ENCODE peak calls at places on chromosome 1, in four cellular contexts. E is cardiac muscle cell, L is foreskin fibroblast, T is hepatocyte. B is an unnamed sample.
A peak's percentile ranks its signal among the peaks of the same experiment; 100 is the strongest.

GRCh38 chr1:159877695-159878444 is 15.4 kb upstream of the VSIG8 start:
- DNase-seq in E (no peak), L (no peak), T (no peak), B (no peak)

GRCh38 chr1:55572878-55573734 is 357.9 kb upstream of the USP24 start:
- DNase-seq in E (no peak), L (peak; percentile 78), T (no peak), B (no peak)

GRCh38 chr1:235160395-235160964 is 570 bp downstream of the RBM34 start:
- DNase-seq in E (peak; percentile 63), L (no peak), T (no peak), B (no peak)

GRCh38 chr1:238060046-238060445 is 169.3 kb upstream of the ZP4 start:
- DNase-seq in E (peak; percentile 44), L (no peak), T (no peak), B (no peak)

GRCh38 chr1:244325056-244325764 is 126.5 kb downstream of the ADSS2 start:
- DNase-seq in E (no peak), L (peak; percentile 46), T (no peak), B (no peak)

GRCh38 chr1:199551967-199552565 is 475.4 kb upstream of the NR5A2 start:
- DNase-seq in E (peak; percentile 76), L (peak; percentile 80), T (peak; percentile 82), B (peak; percentile 30)

GRCh38 chr1:60129916-60130315 is 56.3 kb upstream of the C1orf87 start:
- DNase-seq in E (no peak), L (peak; percentile 54), T (no peak), B (no peak)

GRCh38 chr1:58442114-58442513 is 104.4 kb downstream of the OMA1 start:
- DNase-seq in E (no peak), L (peak; percentile 57), T (no peak), B (no peak)

GRCh38 chr1:25904942-25905679 is 1.1 kb downstream of the STMN1 start:
- DNase-seq in E (peak; percentile 95), L (peak; percentile 97), T (peak; percentile 96), B (peak; percentile 99)

GRCh38 chr1:154626456-154627246 is 18.7 kb upstream of the ADAR start:
- DNase-seq in E (peak; percentile 52), L (no peak), T (no peak), B (peak; percentile 20)

GRCh38 chr1:177063648-177064047 is 100.9 kb downstream of the ASTN1 start:
- DNase-seq in E (no peak), L (no peak), T (no peak), B (no peak)

GRCh38 chr1:60921175-60921574 is 161.2 kb upstream of the NFIA start:
- DNase-seq in E (no peak), L (no peak), T (no peak), B (no peak)

GRCh38 chr1:15258828-15259588 is 12.0 kb downstream of the FHAD1 start:
- DNase-seq in E (no peak), L (no peak), T (no peak), B (no peak)

GRCh38 chr1:186187601-186188000 is 187.5 kb downstream of the TPR start:
- DNase-seq in E (no peak), L (no peak), T (no peak), B (no peak)

GRCh38 chr1:183185941-183186490 is at the start of gene LAMC2:
- DNase-seq in E (peak; percentile 62), L (no peak), T (peak; percentile 93), B (peak; percentile 75)

GRCh38 chr1:180622658-180623508 is 8.9 kb upstream of the XPR1 start:
- DNase-seq in E (no peak), L (no peak), T (no peak), B (no peak)

GRCh38 chr1:37614105-37614504 is 18.4 kb upstream of the GNL2 start:
- DNase-seq in E (no peak), L (no peak), T (no peak), B (no peak)

GRCh38 chr1:101757985-101758384 is 238.7 kb downstream of the OLFM3 start:
- DNase-seq in E (no peak), L (no peak), T (no peak), B (no peak)

GRCh38 chr1:59136541-59137335 is 160.2 kb upstream of the FGGY start:
- DNase-seq in E (no peak), L (peak; percentile 65), T (no peak), B (no peak)

GRCh38 chr1:42008264-42008663 is 89.5 kb upstream of the HIVEP3 start:
- DNase-seq in E (no peak), L (no peak), T (no peak), B (no peak)

GRCh38 chr1:145874646-145875045 is 11.0 kb downstream of the ANKRD35 start:
- DNase-seq in E (no peak), L (no peak), T (no peak), B (no peak)

GRCh38 chr1:227718932-227719331 is 16.2 kb downstream of the JMJD4 start:
- DNase-seq in E (no peak), L (no peak), T (no peak), B (no peak)

GRCh38 chr1:25698252-25698651 is 81.7 kb downstream of the MAN1C1 start:
- DNase-seq in E (no peak), L (no peak), T (peak; percentile 19), B (no peak)

GRCh38 chr1:7644906-7645750 is 126.0 kb upstream of the VAMP3 start:
- DNase-seq in E (peak; percentile 19), L (no peak), T (no peak), B (no peak)

GRCh38 chr1:74470936-74471335 is 41.5 kb downstream of the LRRC53 start:
- DNase-seq in E (peak; percentile 51), L (no peak), T (no peak), B (no peak)

GRCh38 chr1:25744140-25744581 is 55.8 kb upstream of the SELENON start:
- DNase-seq in E (peak; percentile 62), L (peak; percentile 80), T (peak; percentile 70), B (no peak)

GRCh38 chr1:202037706-202038296 is 27.4 kb downstream of the ELF3 start:
- DNase-seq in E (no peak), L (peak; percentile 30), T (no peak), B (no peak)
- TF ChIP-seq CTCF in E (no peak), L (no peak), T (no peak), B (no peak)

GRCh38 chr1:33470495-33471012 is 1.9 kb upstream of the ZSCAN20 start:
- DNase-seq in E (peak; percentile 86), L (peak; percentile 96), T (peak; percentile 90), B (peak; percentile 75)
- TF ChIP-seq CTCF in E (peak; percentile 81), L (peak; percentile 75), T (peak; percentile 86), B (peak; percentile 61)

DNA sequence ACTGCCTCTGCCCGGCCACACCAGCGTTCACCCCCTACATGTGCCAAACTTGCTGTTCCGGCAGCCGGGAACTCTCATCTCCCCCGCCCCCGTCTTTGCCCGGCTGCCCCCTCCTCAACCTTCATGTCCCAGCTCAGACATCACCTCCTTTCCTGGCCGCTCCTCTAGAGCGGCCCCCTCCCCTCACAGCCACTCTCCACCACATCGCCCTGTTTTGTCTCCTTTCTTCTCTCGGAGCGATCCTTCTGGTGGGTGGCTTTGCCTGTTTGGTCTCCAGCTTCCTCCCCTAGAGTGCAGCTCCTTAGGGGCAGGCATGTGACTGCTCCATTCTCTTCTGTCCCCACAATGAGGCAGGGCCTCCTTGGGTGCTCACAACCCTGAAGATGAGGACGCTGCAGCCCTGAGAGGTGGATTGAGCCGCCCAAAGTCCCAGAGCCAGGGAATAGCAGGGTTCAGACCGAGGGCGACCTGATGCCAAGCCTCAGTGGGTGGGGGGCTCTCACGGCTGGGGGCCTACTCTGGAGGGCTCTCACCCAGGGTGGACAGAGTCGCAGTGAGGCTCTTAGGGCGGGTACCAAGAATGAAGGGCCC is 44.9 kb upstream of the ECE1 start:
- DNase-seq in E (no peak), L (no peak), T (peak; percentile 3), B (no peak)
- TF ChIP-seq CTCF in E (no peak), L (no peak), T (no peak), B (no peak)

DNA sequence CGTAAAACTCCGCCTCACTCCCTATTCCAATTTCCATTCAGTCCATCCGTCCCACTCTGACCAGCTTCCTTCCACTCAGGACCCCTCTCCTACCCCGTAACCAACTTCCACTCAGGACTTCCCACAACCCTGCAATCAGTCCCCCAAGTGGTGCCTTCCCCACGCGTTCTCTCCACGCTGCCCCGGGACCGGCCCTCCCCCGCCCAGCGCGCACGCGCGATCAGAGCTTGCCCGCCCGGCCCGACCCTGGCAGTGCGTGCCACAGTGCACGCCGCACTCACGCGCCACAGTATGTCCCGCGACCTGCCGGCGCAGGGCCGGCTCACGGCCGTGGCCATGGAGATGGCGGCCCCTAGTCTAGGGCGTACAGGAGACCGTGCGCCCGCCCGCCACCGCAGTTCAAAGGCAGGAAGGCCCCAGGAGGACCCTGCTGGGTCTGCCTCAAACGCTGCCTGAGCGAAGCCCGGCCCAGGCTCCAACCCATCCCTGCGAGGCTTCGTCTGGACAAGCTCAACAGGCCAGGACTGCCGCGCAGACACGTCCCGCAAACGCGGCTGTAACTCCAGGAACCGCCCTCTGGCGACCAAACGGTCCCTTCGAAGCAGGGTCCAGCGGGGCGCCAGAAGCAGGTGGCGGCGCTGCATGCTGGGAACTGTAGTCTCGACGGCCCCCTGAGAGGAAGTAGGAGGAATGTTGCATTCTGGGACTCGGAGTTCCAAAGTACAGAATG is at the start of gene NDC1:
- DNase-seq in E (peak; percentile 95), L (peak; percentile 98), T (peak; percentile 95), B (peak; percentile 90)
- TF ChIP-seq CTCF in E (peak; percentile 10), L (no peak), T (peak; percentile 11), B (no peak)

GRCh38 chr1:2528966-2529750 is 905 bp downstream of the HES5 start:
- DNase-seq in E (peak; percentile 73), L (peak; percentile 47), T (peak; percentile 64), B (peak; percentile 70)
- TF ChIP-seq CTCF in E (no peak), L (no peak), T (peak; percentile 3), B (no peak)

GRCh38 chr1:91640877-91641526 is 140.4 kb downstream of the CDC7 start:
- DNase-seq in E (no peak), L (no peak), T (no peak), B (no peak)

GRCh38 chr1:91643431-91643830 is 142.8 kb downstream of the CDC7 start:
- DNase-seq in E (no peak), L (no peak), T (no peak), B (no peak)

GRCh38 chr1:91647061-91647460 is 146.4 kb downstream of the CDC7 start:
- DNase-seq in E (no peak), L (no peak), T (no peak), B (no peak)

GRCh38 chr1:91650764-91651163 is 150.1 kb downstream of the CDC7 start:
- DNase-seq in E (no peak), L (peak; percentile 99), T (peak; percentile 67), B (no peak)

DNA sequence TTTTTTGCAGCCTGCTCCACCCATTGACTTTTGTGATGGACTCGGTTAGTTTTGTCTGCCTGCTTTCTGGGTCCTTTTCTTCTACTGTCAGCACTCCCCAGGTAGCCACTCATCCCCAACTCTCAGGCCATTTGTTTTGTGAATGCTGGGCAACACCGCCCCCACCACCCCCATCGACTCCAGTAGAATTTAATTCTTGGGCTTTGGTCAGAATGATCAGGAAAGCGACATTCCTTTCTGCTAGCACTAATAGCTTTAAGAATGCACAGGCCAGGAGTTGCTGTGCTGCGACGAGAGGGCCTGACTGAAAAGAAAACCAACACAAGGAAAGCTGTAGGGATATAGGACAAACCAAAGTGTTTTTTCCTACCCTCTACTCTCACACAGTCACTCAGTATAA is 144.4 kb downstream of the CDC7 start:
- DNase-seq in E (no peak), L (no peak), T (no peak), B (no peak)
- TF ChIP-seq CTCF in E (no peak), L (no peak), T (no peak), B (no peak)

GRCh38 chr1:85494957-85495266 is 30.0 kb upstream of the DDAH1 start:
- DNase-seq in E (peak; percentile 38), L (peak; percentile 44), T (peak; percentile 38), B (no peak)
- TF ChIP-seq CTCF in E (peak; percentile 39), L (peak; percentile 11), T (peak; percentile 44), B (no peak)